ENCODE peak calls at places on chromosome 9, in four cellular contexts. One of them, this sample, is unnamed. For H3K4me1, the result is how much of the 10 kb centered on the place peaks cover.

GRCh38 chr9:12719431-12719830 is 26.2 kb downstream of the TYRP1 start:
- DNase-seq in A549: peak
- DNase-seq in uterus: no peak
- DNase-seq in cardiac muscle cell: peak
- DNase-seq in this sample: peak

GRCh38 chr9:91117959-91118651 is 243.6 kb downstream of the AUH start:
- DNase-seq in cardiac muscle cell: peak
- DNase-seq in uterus: peak
- DNase-seq in A549: no peak
- DNase-seq in this sample: peak

GRCh38 chr9:34398875-34399274 is 22.2 kb upstream of the MYORG start:
- DNase-seq in uterus: no peak
- DNase-seq in cardiac muscle cell: no peak
- DNase-seq in A549: no peak
- DNase-seq in this sample: no peak

GRCh38 chr9:116453785-116454184 is 233.3 kb upstream of the TRIM32 start:
- DNase-seq in cardiac muscle cell: no peak
- DNase-seq in A549: no peak
- DNase-seq in uterus: no peak
- DNase-seq in this sample: no peak

GRCh38 chr9:133238272-133238850 is 29.3 kb upstream of the OBP2B start:
- DNase-seq in A549: peak
- DNase-seq in uterus: peak
- DNase-seq in cardiac muscle cell: peak
- DNase-seq in this sample: peak

GRCh38 chr9:108565651-108566378 is 290.0 kb downstream of the ACTL7B start:
- DNase-seq in cardiac muscle cell: peak
- DNase-seq in A549: peak
- DNase-seq in uterus: peak
- DNase-seq in this sample: peak

GRCh38 chr9:83514767-83515166 is 23.4 kb downstream of the FRMD3 start:
- DNase-seq in A549: no peak
- DNase-seq in uterus: no peak
- DNase-seq in cardiac muscle cell: no peak
- DNase-seq in this sample: no peak

GRCh38 chr9:3099601-3100000 is 255.7 kb upstream of the PUM3 start:
- DNase-seq in A549: no peak
- DNase-seq in uterus: no peak
- DNase-seq in cardiac muscle cell: no peak
- DNase-seq in this sample: no peak

GRCh38 chr9:96491079-96491879 is 41.3 kb downstream of the HABP4 start:
- DNase-seq in cardiac muscle cell: peak
- DNase-seq in A549: no peak
- DNase-seq in uterus: no peak
- DNase-seq in this sample: no peak

GRCh38 chr9:93134018-93134739 is at the start of gene NINJ1:
- DNase-seq in A549: peak
- DNase-seq in uterus: peak
- DNase-seq in cardiac muscle cell: peak
- DNase-seq in this sample: peak

GRCh38 chr9:85511746-85512145 is 230.0 kb downstream of the AGTPBP1 start:
- DNase-seq in A549: no peak
- DNase-seq in cardiac muscle cell: no peak
- DNase-seq in uterus: no peak
- DNase-seq in this sample: no peak

GRCh38 chr9:88816141-88816540 is 175.1 kb upstream of the S1PR3 start:
- DNase-seq in cardiac muscle cell: no peak
- DNase-seq in uterus: no peak
- DNase-seq in A549: no peak
- DNase-seq in this sample: no peak

GRCh38 chr9:70902171-70902570 is 219.2 kb downstream of the TRPM3 start:
- DNase-seq in cardiac muscle cell: no peak
- DNase-seq in uterus: no peak
- DNase-seq in A549: no peak
- DNase-seq in this sample: no peak

GRCh38 chr9:132794730-132795380 is 83.2 kb downstream of the AK8 start:
- DNase-seq in cardiac muscle cell: no peak
- DNase-seq in uterus: no peak
- DNase-seq in A549: no peak
- DNase-seq in this sample: peak

GRCh38 chr9:87991151-87991870 is 17.0 kb upstream of the CDK20 start:
- DNase-seq in A549: no peak
- DNase-seq in uterus: no peak
- DNase-seq in cardiac muscle cell: no peak
- DNase-seq in this sample: no peak

GRCh38 chr9:37923796-37924430 is 20.0 kb upstream of the SLC25A51 start:
- DNase-seq in A549: no peak
- DNase-seq in uterus: no peak
- DNase-seq in cardiac muscle cell: no peak
- DNase-seq in this sample: peak

GRCh38 chr9:86350006-86350755 is 4.0 kb downstream of the TUT7 start:
- DNase-seq in cardiac muscle cell: no peak
- DNase-seq in uterus: no peak
- DNase-seq in A549: no peak
- DNase-seq in this sample: no peak

GRCh38 chr9:27003406-27004147 is 1.9 kb downstream of the LRRC19 start:
- DNase-seq in uterus: no peak
- DNase-seq in cardiac muscle cell: no peak
- DNase-seq in A549: no peak
- DNase-seq in this sample: peak

GRCh38 chr9:111348821-111349271 is 18.8 kb upstream of the OR2K2 start:
- DNase-seq in A549: peak
- DNase-seq in uterus: no peak
- DNase-seq in cardiac muscle cell: no peak
- DNase-seq in this sample: peak

GRCh38 chr9:93577940-93578682 is 1.7 kb downstream of the PHF2 start:
- DNase-seq in uterus: no peak
- DNase-seq in cardiac muscle cell: no peak
- DNase-seq in A549: no peak
- DNase-seq in this sample: no peak

GRCh38 chr9:113705938-113706519 is 170.1 kb upstream of the ZNF618 start:
- DNase-seq in A549: no peak
- DNase-seq in cardiac muscle cell: peak
- DNase-seq in uterus: no peak
- DNase-seq in this sample: no peak

GRCh38 chr9:75834878-75835277 is 55.6 kb upstream of the PCSK5 start:
- DNase-seq in A549: no peak
- DNase-seq in cardiac muscle cell: no peak
- DNase-seq in uterus: no peak
- DNase-seq in this sample: peak

GRCh38 chr9:84773023-84773422 is 103.5 kb downstream of the NTRK2 start:
- DNase-seq in A549: no peak
- DNase-seq in cardiac muscle cell: no peak
- DNase-seq in uterus: no peak
- DNase-seq in this sample: no peak

GRCh38 chr9:108473209-108474112 is 382.3 kb downstream of the ACTL7B start:
- DNase-seq in A549: peak
- DNase-seq in uterus: peak
- DNase-seq in cardiac muscle cell: no peak
- DNase-seq in this sample: no peak

GRCh38 chr9:72476617-72477375 is 44.6 kb upstream of the TMC1 start:
- DNase-seq in A549: peak
- DNase-seq in cardiac muscle cell: no peak
- DNase-seq in uterus: peak
- DNase-seq in this sample: peak

GRCh38 chr9:17398351-17398750 is 180.5 kb upstream of the SH3GL2 start:
- DNase-seq in A549: no peak
- DNase-seq in cardiac muscle cell: peak
- DNase-seq in uterus: no peak
- DNase-seq in this sample: no peak

GRCh38 chr9:90102292-90102901 is 497.6 kb downstream of the GADD45G start:
- DNase-seq in A549: peak
- DNase-seq in uterus: peak
- DNase-seq in cardiac muscle cell: peak
- DNase-seq in this sample: peak

GRCh38 chr9:79687131-79687447 is 115.3 kb downstream of the TLE4 start:
- DNase-seq in cardiac muscle cell: no peak
- DNase-seq in uterus: no peak
- DNase-seq in A549: no peak
- DNase-seq in this sample: peak

GRCh38 chr9:114501786-114502682 is 3.2 kb downstream of the WHRN start:
- DNase-seq in A549: peak
- DNase-seq in uterus: no peak
- DNase-seq in cardiac muscle cell: peak
- DNase-seq in this sample: peak

GRCh38 chr9:33081128-33081851 is 4.8 kb upstream of the SMU1 start:
- DNase-seq in cardiac muscle cell: peak
- DNase-seq in A549: peak
- DNase-seq in uterus: peak
- DNase-seq in this sample: peak

GRCh38 chr9:83620841-83621636 is 1.9 kb upstream of the IDNK start:
- DNase-seq in A549: peak
- DNase-seq in cardiac muscle cell: peak
- DNase-seq in uterus: no peak
- DNase-seq in this sample: peak

GRCh38 chr9:131087354-131087893 is 8.9 kb upstream of the AIF1L start:
- DNase-seq in A549: no peak
- DNase-seq in cardiac muscle cell: no peak
- DNase-seq in uterus: no peak
- DNase-seq in this sample: no peak
- H3K4me1 ChIP-seq in A549: under half
- H3K4me1 ChIP-seq in cardiac muscle cell: under half
- H3K4me1 ChIP-seq in uterus: under half
- H3K4me1 ChIP-seq in this sample: under half

GRCh38 chr9:134335095-134335489 is 8.8 kb downstream of the RXRA start:
- DNase-seq in A549: no peak
- DNase-seq in cardiac muscle cell: no peak
- DNase-seq in uterus: no peak
- DNase-seq in this sample: no peak
- H3K4me1 ChIP-seq in A549: under half
- H3K4me1 ChIP-seq in cardiac muscle cell: under half
- H3K4me1 ChIP-seq in uterus: under half
- H3K4me1 ChIP-seq in this sample: under half

GRCh38 chr9:95332860-95333259 is 15.4 kb upstream of the FANCC start:
- DNase-seq in uterus: no peak
- DNase-seq in A549: peak
- DNase-seq in cardiac muscle cell: no peak
- DNase-seq in this sample: no peak
- H3K4me1 ChIP-seq in uterus: under half
- H3K4me1 ChIP-seq in A549: under half
- H3K4me1 ChIP-seq in cardiac muscle cell: under half
- H3K4me1 ChIP-seq in this sample: under half

GRCh38 chr9:715310-715709 is 126.2 kb upstream of the DMRT1 start:
- DNase-seq in uterus: no peak
- DNase-seq in cardiac muscle cell: no peak
- DNase-seq in A549: no peak
- DNase-seq in this sample: no peak
- H3K4me1 ChIP-seq in uterus: under half
- H3K4me1 ChIP-seq in cardiac muscle cell: under half
- H3K4me1 ChIP-seq in A549: under half
- H3K4me1 ChIP-seq in this sample: under half

DNA sequence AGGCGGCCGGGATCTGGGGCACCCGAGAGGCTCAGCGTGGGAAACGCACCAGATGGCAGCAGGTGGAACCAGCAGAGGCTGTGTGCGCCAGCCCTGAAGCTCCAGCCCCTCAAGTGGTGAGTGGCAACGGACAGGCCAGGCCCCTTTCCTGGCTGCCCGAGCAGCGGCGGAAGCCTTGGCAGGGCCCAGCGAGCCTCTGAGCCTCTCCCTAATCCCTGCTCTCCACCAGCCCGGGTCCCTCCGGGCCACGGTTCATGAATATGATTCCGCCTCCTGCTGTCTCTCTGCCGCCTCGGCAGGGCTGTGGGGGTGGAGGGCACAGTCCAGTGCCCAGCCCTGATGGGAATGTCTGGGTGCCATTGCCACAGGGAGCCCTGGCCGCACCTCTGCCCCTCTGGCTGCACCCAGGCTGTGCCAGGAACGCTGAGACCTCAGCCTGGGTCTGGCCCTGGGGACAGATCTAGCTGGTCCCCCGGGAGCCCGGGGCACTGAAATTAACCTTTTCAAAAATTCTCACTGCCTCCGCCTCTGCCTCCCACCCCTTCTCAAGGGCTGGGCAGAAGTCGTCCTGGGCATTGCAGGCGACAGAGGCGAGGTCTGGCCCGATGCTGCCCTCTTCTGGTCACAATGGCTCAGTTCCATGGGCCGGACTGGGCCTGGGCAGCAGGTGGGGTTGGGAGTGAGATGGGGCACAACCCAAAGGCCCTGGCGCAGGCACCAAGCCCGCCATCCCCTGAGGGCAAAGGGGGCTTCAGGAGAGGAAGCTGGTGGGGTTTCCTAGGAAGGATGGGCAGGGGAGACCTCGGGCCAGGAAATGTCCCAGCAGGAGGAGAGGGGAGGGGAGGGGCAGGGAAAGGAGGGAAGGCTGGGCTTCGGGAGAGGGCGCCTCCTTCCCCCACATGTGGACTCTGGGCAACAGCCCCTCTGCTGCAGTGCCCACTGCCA is 20.3 kb downstream of the CCDC187 start:
- DNase-seq in cardiac muscle cell: peak
- DNase-seq in uterus: peak
- DNase-seq in A549: peak
- DNase-seq in this sample: peak
- H3K4me1 ChIP-seq in cardiac muscle cell: under half
- H3K4me1 ChIP-seq in uterus: under half
- H3K4me1 ChIP-seq in A549: under half
- H3K4me1 ChIP-seq in this sample: under half

DNA sequence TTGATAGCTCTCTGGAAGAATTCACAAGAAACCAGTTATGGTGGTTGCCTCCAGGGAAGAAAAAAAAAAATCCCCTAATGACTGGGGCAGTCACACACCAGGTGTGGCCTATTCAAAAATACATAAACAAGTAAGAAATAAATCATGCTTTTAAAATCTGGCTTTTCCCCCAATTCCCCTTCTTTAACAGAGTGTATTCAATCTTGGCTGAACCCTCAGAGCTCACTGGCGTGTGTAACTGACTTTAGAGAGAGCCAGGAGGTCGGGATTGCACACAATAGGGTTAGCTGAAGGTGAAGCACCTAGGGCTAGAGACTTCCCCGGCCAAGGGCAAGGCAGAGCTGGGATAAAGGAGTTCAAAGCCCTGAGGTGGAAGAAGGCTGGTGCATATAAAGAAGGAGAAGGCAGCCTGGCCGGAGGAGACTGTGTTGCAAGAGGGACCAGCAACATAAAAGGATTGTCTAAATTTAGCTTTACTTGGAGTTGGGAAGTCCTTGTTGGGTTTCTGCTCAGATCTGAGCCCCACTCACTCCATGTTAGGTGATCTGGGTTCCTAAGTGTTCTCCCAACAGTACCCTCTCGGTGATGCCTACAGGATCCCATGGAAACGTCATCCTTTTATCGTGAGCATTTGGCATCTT is 19.7 kb downstream of the FNBP1 start:
- DNase-seq in cardiac muscle cell: no peak
- DNase-seq in uterus: peak
- DNase-seq in A549: no peak
- DNase-seq in this sample: no peak
- H3K4me1 ChIP-seq in cardiac muscle cell: under half
- H3K4me1 ChIP-seq in uterus: under half
- H3K4me1 ChIP-seq in A549: under half
- H3K4me1 ChIP-seq in this sample: under half

DNA sequence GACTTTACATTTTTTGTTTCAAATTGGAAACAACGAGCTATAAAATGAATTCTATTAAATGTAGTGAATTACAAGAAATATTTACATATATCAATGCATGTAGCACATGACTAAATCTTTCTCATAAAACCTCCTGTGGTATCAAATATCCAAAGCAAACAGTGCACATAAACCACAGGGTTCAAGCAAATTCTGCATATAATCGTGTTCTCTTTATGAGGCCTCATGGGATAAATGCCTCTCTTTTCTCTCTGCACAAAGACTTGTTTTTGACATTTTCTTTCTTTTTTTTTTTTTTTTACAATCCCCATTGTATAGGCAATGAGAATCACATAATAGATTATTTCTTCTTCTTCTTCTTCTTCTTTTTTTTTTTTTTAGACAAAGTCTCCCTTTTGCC is 1117.2 kb upstream of the DMAC1 start:
- DNase-seq in cardiac muscle cell: no peak
- DNase-seq in uterus: no peak
- DNase-seq in A549: no peak
- DNase-seq in this sample: no peak
- H3K4me1 ChIP-seq in cardiac muscle cell: under half
- H3K4me1 ChIP-seq in uterus: under half
- H3K4me1 ChIP-seq in A549: under half
- H3K4me1 ChIP-seq in this sample: under half

This sample was measured in small intestine.